ENCODE peak calls at places on chromosomes 16 and 17, in eight cellular contexts. D is GM23248, V is osteoblast, T is sigmoid colon, R is left ventricle myocardium inferior, B is heart right ventricle, J is SK-N-SH, U is fibroblast of lung. P is an unnamed sample. For H3K27me3, the result is how much of the 10 kb centered on the place peaks cover.

GRCh38 chr16:52957199-52957598 is 95.5 kb downstream of the CHD9NB start:
- DNase-seq in U (no peak), D (no peak), J (no peak), B (no peak), V (no peak), R (no peak), T (no peak), P (no peak)

GRCh38 chr17:15651583-15652110 is 32.1 kb upstream of the FBXW10B start:
- DNase-seq in J (peak), R (peak), V (peak), D (peak), U (peak), T (peak), B (peak), P (peak)

GRCh38 chr17:71237903-71238538 is 882.8 kb upstream of the SOX9 start:
- DNase-seq in D (peak), B (no peak), T (no peak), V (peak), J (peak), R (no peak), U (peak), P (no peak)

GRCh38 chr16:35516551-35516950 is 2057.1 kb downstream of the TP53TG3F start:
- DNase-seq in R (no peak), D (no peak), V (no peak), T (no peak), J (no peak), B (no peak), U (no peak), P (no peak)

GRCh38 chr16:67862623-67863583 is 9.9 kb upstream of the EDC4 start:
- DNase-seq in J (no peak), D (peak), U (no peak), R (peak), B (peak), T (peak), V (peak), P (no peak)

GRCh38 chr16:85181739-85182129 is 69.5 kb upstream of the CIBAR2 start:
- DNase-seq in T (no peak), D (no peak), V (peak), J (no peak), U (no peak), R (no peak), B (no peak), P (no peak)

GRCh38 chr16:28106467-28106866 is 43.0 kb upstream of the GSG1L start:
- DNase-seq in U (no peak), J (no peak), B (no peak), T (no peak), D (no peak), R (no peak), V (peak), P (no peak)

GRCh38 chr16:6642271-6642670 is 690.4 kb upstream of the RBFOX1 start:
- DNase-seq in B (no peak), V (no peak), J (no peak), R (no peak), T (no peak), U (no peak), D (no peak), P (no peak)

GRCh38 chr17:15907290-15907689 is 37.6 kb upstream of the ADORA2B start:
- DNase-seq in U (no peak), J (no peak), V (no peak), D (no peak), T (no peak), B (no peak), R (no peak), P (no peak)

GRCh38 chr16:85370881-85371651 is 242.1 kb upstream of the GSE1 start:
- DNase-seq in J (peak), T (peak), D (peak), B (no peak), V (peak), U (peak), R (no peak), P (no peak)

GRCh38 chr17:6098050-6098449 is 27.9 kb downstream of the WSCD1 start:
- DNase-seq in V (no peak), T (peak), R (no peak), U (no peak), J (no peak), B (no peak), D (no peak), P (peak)

GRCh38 chr17:57995076-57995956 is 7.3 kb upstream of the VEZF1 start:
- DNase-seq in B (peak), V (peak), R (peak), U (peak), T (peak), D (peak), J (peak), P (no peak)

GRCh38 chr17:73622381-73622780 is 21.9 kb downstream of the SDK2 start:
- DNase-seq in J (no peak), D (no peak), V (peak), T (no peak), U (no peak), B (no peak), R (no peak), P (no peak)

GRCh38 chr16:56988948-56989945 is at the start of gene NLRC5:
- DNase-seq in B (peak), V (peak), T (peak), J (peak), U (peak), R (peak), D (peak), P (peak)

GRCh38 chr17:16418684-16419066 is 3.3 kb downstream of the TRPV2 start:
- DNase-seq in V (peak), R (no peak), T (no peak), D (peak), J (no peak), U (no peak), B (no peak), P (no peak)

GRCh38 chr16:1117169-1117900 is 21.3 kb upstream of the C1QTNF8 start:
- DNase-seq in B (no peak), J (no peak), R (no peak), T (no peak), V (no peak), U (no peak), D (no peak), P (no peak)

DNA sequence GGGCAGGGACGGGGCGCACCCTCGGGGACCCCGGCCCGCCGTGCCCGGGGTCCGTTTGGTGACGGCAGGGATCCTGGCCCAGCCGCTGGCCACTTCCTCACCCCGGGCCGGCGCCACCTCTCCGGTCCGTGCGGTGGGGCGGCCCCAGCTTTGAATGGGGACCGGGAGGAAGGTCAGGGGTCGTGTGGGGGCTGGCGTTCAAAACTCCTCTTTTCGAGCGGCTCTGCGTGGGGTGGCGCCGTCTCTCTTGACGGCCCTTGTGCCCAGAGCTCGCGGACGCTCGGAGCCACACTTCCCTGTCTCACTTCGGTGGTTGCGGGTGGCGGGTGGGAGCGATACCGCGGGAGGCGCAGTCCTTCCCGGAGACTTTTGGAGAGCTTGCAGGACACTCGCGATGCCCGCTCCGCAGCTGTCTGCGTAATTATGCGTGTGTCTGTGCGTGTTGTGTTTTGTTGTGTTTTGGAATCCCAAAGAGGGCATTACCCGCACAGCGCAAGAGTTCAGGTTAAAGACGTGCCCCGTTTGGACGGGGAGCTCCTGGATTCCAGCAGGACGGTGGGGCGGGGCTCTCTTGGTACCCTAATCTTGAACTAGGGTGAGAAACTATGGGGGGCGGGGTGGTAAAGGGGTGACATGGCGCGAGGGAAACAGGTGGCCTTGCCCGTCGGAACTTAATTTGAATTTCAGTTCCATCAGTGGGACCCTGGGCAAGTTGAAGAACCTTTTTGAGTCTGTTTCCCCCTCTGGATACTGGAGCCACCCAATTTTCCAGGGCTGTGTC is 639 bp downstream of the PLCG2 start:
- DNase-seq in B (peak), D (peak), U (no peak), J (no peak), V (peak), R (peak), T (no peak), P (peak)
- H3K27me3 ChIP-seq in B (under half), D (under half), U (under half), J (under half), V (under half), R (under half), T (under half), P (under half)

DNA sequence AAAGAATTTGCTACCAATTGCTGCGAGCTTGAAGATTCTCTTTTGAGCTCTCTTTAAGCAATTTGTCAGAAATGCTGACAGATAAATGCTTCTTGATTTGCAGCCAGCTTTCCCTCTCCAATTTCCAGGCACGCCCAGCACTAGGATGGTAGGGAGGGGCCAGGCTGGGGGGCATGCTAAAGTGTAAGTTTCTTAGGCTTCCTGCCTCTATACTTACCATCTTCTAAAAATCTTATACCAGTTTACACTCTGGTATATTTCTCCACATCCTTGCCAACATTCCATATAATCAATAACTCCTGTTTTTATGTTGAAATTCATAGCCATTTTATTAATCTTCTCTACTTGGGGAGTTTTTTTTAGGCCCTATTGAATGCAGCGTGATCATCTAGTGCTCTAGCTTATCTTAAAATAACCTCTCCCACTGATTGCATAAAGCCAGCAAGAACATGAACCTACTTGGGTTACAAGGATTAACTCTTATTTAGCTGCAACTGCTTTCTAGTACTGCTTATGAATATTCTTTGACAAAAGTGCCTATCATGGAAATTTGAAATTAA is 17.6 kb downstream of the ACSF2 start:
- DNase-seq in J (no peak), U (peak), D (peak), R (no peak), V (peak), T (no peak), B (no peak), P (no peak)
- H3K4me3 ChIP-seq in J (no peak), U (no peak), D (no peak), R (peak), V (no peak), T (no peak), B (no peak), P (no peak)

DNA sequence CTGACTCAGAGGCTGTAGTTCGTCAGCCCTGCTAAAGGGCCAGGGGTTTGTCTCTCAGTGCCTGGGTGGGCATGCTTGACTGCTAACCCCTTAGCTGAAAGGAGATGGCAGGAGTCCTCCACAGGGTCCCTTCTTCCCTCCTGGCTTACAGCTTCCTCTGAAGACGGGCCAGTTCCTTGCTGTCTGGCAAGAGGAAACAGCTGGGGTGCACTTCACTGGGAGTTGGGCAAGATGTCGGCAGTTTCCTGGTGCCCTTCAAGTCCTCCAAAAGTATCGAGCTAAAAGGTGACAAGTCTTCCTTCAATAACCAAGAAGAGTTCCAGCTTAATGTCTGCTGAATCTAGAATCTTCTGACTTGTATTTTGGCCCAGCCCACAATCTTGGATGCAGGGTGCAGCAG is 23.4 kb downstream of the NUP85 start:
- DNase-seq in D (no peak), V (no peak), J (no peak), U (no peak), T (no peak), B (no peak), R (no peak), P (no peak)
- H3K27ac ChIP-seq in D (no peak), V (no peak), J (no peak), U (no peak), T (peak), B (no peak), R (peak), P (peak)

GRCh38 chr17:83114706-83115105 is 35.3 kb downstream of the METRNL start:
- DNase-seq in V (no peak), U (no peak), R (no peak), T (no peak), D (no peak), J (no peak), B (no peak), P (no peak)
- H3K27me3 ChIP-seq in V (under half), U (under half), R (under half), T (under half), D (under half), J (under half), B (under half), P (under half)

GRCh38 chr16:69482410-69482951 is 58.1 kb downstream of the CYB5B start:
- DNase-seq in D (peak), V (peak), T (peak), U (peak), R (peak), B (peak), J (no peak), P (no peak)
- H3K4me3 ChIP-seq in D (peak), V (peak), T (no peak), U (no peak), R (peak), B (no peak), J (no peak), P (no peak)

P was measured in spleen.